ENCODE peak calls at places on chromosomes 7 and 10, in four cellular contexts. One of them, this sample, is unnamed.

GRCh38 chr7:51930834-51931233 is 614.2 kb upstream of the COBL start:
- DNase-seq in HepG2: no peak
- DNase-seq in K562: no peak
- DNase-seq in IMR-90: no peak
- DNase-seq in this sample: no peak

GRCh38 chr7:155796381-155797261 is 15.6 kb downstream of the SHH start:
- DNase-seq in K562: peak
- DNase-seq in HepG2: no peak
- DNase-seq in IMR-90: no peak
- DNase-seq in this sample: peak

GRCh38 chr7:130566168-130566897 is 74.4 kb downstream of the MEST start:
- DNase-seq in IMR-90: peak
- DNase-seq in K562: no peak
- DNase-seq in HepG2: no peak
- DNase-seq in this sample: no peak

GRCh38 chr7:135200824-135201331 is 10.4 kb downstream of the WDR91 start:
- DNase-seq in K562: no peak
- DNase-seq in HepG2: no peak
- DNase-seq in IMR-90: no peak
- DNase-seq in this sample: no peak

GRCh38 chr10:3889961-3890522 is 105.0 kb upstream of the KLF6 start:
- DNase-seq in K562: no peak
- DNase-seq in IMR-90: peak
- DNase-seq in HepG2: peak
- DNase-seq in this sample: peak

GRCh38 chr10:46298346-46299266 is 11.8 kb downstream of the ANTXRL start:
- DNase-seq in HepG2: no peak
- DNase-seq in IMR-90: no peak
- DNase-seq in K562: no peak
- DNase-seq in this sample: no peak

GRCh38 chr10:81251457-81252115 is 623.4 kb upstream of the NRG3 start:
- DNase-seq in K562: no peak
- DNase-seq in HepG2: no peak
- DNase-seq in IMR-90: no peak
- DNase-seq in this sample: no peak

GRCh38 chr7:137328389-137329120 is 15.0 kb downstream of the PTN start:
- DNase-seq in HepG2: no peak
- DNase-seq in K562: no peak
- DNase-seq in IMR-90: peak
- DNase-seq in this sample: no peak

GRCh38 chr7:26103541-26104070 is 48.4 kb upstream of the NFE2L3 start:
- DNase-seq in IMR-90: no peak
- DNase-seq in HepG2: no peak
- DNase-seq in K562: no peak
- DNase-seq in this sample: no peak

GRCh38 chr10:110457851-110458582 is 39.7 kb upstream of the DUSP5 start:
- DNase-seq in IMR-90: no peak
- DNase-seq in K562: no peak
- DNase-seq in HepG2: no peak
- DNase-seq in this sample: no peak

GRCh38 chr10:110459600-110459999 is 38.1 kb upstream of the DUSP5 start:
- DNase-seq in K562: no peak
- DNase-seq in IMR-90: no peak
- DNase-seq in HepG2: no peak
- DNase-seq in this sample: no peak

GRCh38 chr10:110460111-110460809 is 37.4 kb upstream of the DUSP5 start:
- DNase-seq in IMR-90: peak
- DNase-seq in K562: no peak
- DNase-seq in HepG2: peak
- DNase-seq in this sample: no peak

GRCh38 chr10:110456523-110457091 is 41.1 kb upstream of the DUSP5 start:
- DNase-seq in K562: no peak
- DNase-seq in HepG2: no peak
- DNase-seq in IMR-90: peak
- DNase-seq in this sample: peak

GRCh38 chr10:110458583-110458920 is 39.2 kb upstream of the DUSP5 start:
- DNase-seq in HepG2: no peak
- DNase-seq in K562: no peak
- DNase-seq in IMR-90: no peak
- DNase-seq in this sample: no peak
- H3K4me3 ChIP-seq in HepG2: no peak
- H3K4me3 ChIP-seq in K562: no peak
- H3K4me3 ChIP-seq in IMR-90: no peak
- H3K4me3 ChIP-seq in this sample: no peak

GRCh38 chr10:51079331-51079730 is 5.0 kb downstream of the PRKG1 start:
- DNase-seq in IMR-90: no peak
- DNase-seq in K562: no peak
- DNase-seq in HepG2: no peak
- DNase-seq in this sample: no peak
- TF ChIP-seq RFX5 in IMR-90: no peak
- TF ChIP-seq RFX5 in K562: no peak
- TF ChIP-seq RFX5 in HepG2: no peak
- TF ChIP-seq RFX5 in this sample: no peak

GRCh38 chr7:86328801-86329433 is 314.8 kb upstream of the GRM3 start:
- DNase-seq in HepG2: no peak
- DNase-seq in IMR-90: no peak
- DNase-seq in K562: no peak
- DNase-seq in this sample: no peak
- TF ChIP-seq MAZ in HepG2: no peak
- TF ChIP-seq MAZ in IMR-90: no peak
- TF ChIP-seq MAZ in K562: no peak
- TF ChIP-seq MAZ in this sample: no peak

GRCh38 chr7:910441-910861 is 34.1 kb downstream of the GET4 start:
- DNase-seq in IMR-90: no peak
- DNase-seq in HepG2: no peak
- DNase-seq in K562: no peak
- DNase-seq in this sample: no peak

GRCh38 chr7:910931-911431 is 34.6 kb downstream of the GET4 start:
- DNase-seq in HepG2: no peak
- DNase-seq in K562: no peak
- DNase-seq in IMR-90: no peak
- DNase-seq in this sample: no peak

GRCh38 chr7:908159-908918 is 32.0 kb downstream of the GET4 start:
- DNase-seq in HepG2: no peak
- DNase-seq in IMR-90: no peak
- DNase-seq in K562: no peak
- DNase-seq in this sample: no peak

GRCh38 chr7:907158-907980 is 31.0 kb downstream of the GET4 start:
- DNase-seq in IMR-90: no peak
- DNase-seq in HepG2: no peak
- DNase-seq in K562: no peak
- DNase-seq in this sample: peak

DNA sequence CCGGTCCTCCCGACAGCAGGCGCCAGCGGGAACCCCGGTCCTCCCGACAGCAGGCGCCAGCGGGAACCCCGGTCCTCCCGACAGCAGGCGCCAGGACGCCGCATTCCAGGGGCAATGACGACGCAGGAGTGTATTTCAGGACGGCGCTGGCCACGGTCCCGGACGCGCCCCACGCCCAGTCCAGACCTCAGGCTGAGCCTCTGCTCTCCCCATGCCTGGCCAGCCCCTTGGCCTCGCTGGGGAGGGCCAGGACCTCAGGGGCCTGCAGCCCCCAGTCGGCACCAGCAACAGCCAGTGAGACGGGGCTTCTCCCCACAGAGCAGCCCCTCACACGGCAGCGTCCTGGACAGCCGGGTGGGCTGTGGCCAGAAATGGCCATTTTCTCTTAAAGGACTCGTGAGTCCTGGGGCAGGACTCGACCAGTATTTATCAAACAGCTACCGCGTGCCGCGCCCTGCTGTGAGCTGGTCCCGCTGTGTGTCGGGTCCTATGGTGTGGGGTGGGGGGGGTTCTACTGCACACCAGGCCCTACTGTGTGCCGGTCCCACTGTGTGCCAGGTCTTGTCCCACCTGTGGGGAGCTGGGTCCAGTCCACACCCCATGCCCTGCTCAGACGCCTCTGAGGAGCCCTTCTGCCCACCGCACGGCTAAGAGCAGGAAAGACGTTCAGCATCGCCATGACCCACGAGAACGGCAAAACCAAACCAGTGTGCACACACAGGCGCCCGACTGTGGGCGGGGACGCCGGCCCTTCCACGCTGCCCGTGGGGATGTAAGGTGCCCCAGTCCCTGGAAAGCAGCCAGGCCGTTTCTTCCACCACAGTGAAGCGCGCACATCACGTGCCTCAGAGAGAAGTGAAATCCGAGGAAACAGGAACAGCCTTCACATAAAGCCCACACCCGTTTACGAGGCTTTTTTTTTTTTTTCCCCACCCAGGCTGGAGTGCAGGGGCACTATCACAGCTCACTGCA is 33.3 kb downstream of the GET4 start:
- DNase-seq in HepG2: no peak
- DNase-seq in K562: no peak
- DNase-seq in IMR-90: peak
- DNase-seq in this sample: peak
- H3K4me3 ChIP-seq in HepG2: no peak
- H3K4me3 ChIP-seq in K562: no peak
- H3K4me3 ChIP-seq in IMR-90: no peak
- H3K4me3 ChIP-seq in this sample: peak

GRCh38 chr10:22321831-22322662 is 1.1 kb downstream of the BMI1 start:
- DNase-seq in IMR-90: no peak
- DNase-seq in HepG2: no peak
- DNase-seq in K562: peak
- DNase-seq in this sample: peak
- TF ChIP-seq RFX5 in IMR-90: no peak
- TF ChIP-seq RFX5 in HepG2: no peak
- TF ChIP-seq RFX5 in K562: no peak
- TF ChIP-seq RFX5 in this sample: no peak

GRCh38 chr7:27961255-27961654 is 219.3 kb downstream of the JAZF1 start:
- DNase-seq in IMR-90: peak
- DNase-seq in K562: no peak
- DNase-seq in HepG2: no peak
- DNase-seq in this sample: no peak
- TF ChIP-seq MAZ in IMR-90: no peak
- TF ChIP-seq MAZ in K562: no peak
- TF ChIP-seq MAZ in HepG2: no peak
- TF ChIP-seq MAZ in this sample: no peak

GRCh38 chr10:92238062-92238585 is 52.8 kb downstream of the CPEB3 start:
- DNase-seq in K562: no peak
- DNase-seq in IMR-90: no peak
- DNase-seq in HepG2: no peak
- DNase-seq in this sample: no peak
- H3K4me3 ChIP-seq in K562: no peak
- H3K4me3 ChIP-seq in IMR-90: no peak
- H3K4me3 ChIP-seq in HepG2: peak
- H3K4me3 ChIP-seq in this sample: no peak

GRCh38 chr10:28311104-28311503 is 8.2 kb upstream of the MPP7 start:
- DNase-seq in K562: no peak
- DNase-seq in HepG2: no peak
- DNase-seq in IMR-90: no peak
- DNase-seq in this sample: no peak

GRCh38 chr10:28317735-28318134 is 14.9 kb upstream of the MPP7 start:
- DNase-seq in K562: no peak
- DNase-seq in HepG2: no peak
- DNase-seq in IMR-90: no peak
- DNase-seq in this sample: no peak

GRCh38 chr10:28315140-28315539 is 12.3 kb upstream of the MPP7 start:
- DNase-seq in K562: no peak
- DNase-seq in IMR-90: no peak
- DNase-seq in HepG2: no peak
- DNase-seq in this sample: no peak

GRCh38 chr10:28312572-28312971 is 9.7 kb upstream of the MPP7 start:
- DNase-seq in K562: no peak
- DNase-seq in IMR-90: no peak
- DNase-seq in HepG2: no peak
- DNase-seq in this sample: no peak

DNA sequence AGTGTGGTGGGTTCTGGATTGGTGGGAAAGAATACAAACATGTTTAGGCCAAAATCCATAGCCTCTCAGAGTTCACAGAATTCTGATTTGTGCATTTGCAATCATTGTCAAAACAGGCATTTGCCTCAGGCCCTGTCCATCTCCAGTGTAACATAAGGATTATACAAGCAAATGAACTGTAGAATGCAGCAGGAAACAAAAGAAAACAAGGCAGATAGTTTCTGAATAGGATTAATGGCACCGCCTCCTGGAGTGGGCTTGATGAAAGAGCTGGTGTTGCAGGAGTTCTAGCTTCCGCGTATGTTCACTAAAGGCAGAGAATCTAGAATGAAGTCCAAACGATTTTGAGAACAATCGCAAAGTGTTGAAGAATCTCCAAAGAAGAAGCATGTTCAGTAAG is 11.3 kb upstream of the MPP7 start:
- DNase-seq in K562: no peak
- DNase-seq in IMR-90: no peak
- DNase-seq in HepG2: no peak
- DNase-seq in this sample: no peak
- TF ChIP-seq RFX5 in K562: no peak
- TF ChIP-seq RFX5 in IMR-90: no peak
- TF ChIP-seq RFX5 in HepG2: no peak
- TF ChIP-seq RFX5 in this sample: no peak